ENCODE peak calls at places on chromosomes 4 and X, in nine cellular contexts. One of them, this sample, is unnamed.

GRCh38 chr4:101282076-101282844 is 65.1 kb downstream of the PPP3CA start:
- DNase-seq in fibroblast of mammary gland: no peak
- DNase-seq in T47D: no peak
- DNase-seq in brain microvascular endothelial cell: no peak
- DNase-seq in T-helper 9 cell: no peak
- DNase-seq in activated T-cell treated with anti-CD3 and anti-CD28 coated beads for 24 hours: no peak
- DNase-seq in fibroblast of the aortic adventitia: no peak
- DNase-seq in fibroblast of pulmonary artery: no peak
- DNase-seq in NCI-H1436: no peak
- DNase-seq in this sample: no peak

GRCh38 chr4:98447648-98448047 is 186.5 kb downstream of the RAP1GDS1 start:
- DNase-seq in fibroblast of mammary gland: no peak
- DNase-seq in T47D: no peak
- DNase-seq in brain microvascular endothelial cell: no peak
- DNase-seq in T-helper 9 cell: no peak
- DNase-seq in activated T-cell treated with anti-CD3 and anti-CD28 coated beads for 24 hours: no peak
- DNase-seq in fibroblast of the aortic adventitia: no peak
- DNase-seq in fibroblast of pulmonary artery: no peak
- DNase-seq in NCI-H1436: no peak
- DNase-seq in this sample: no peak

GRCh38 chrX:149540621-149541520 is at the start of gene EOLA1:
- DNase-seq in fibroblast of mammary gland: peak
- DNase-seq in T47D: peak
- DNase-seq in brain microvascular endothelial cell: peak
- DNase-seq in T-helper 9 cell: peak
- DNase-seq in activated T-cell treated with anti-CD3 and anti-CD28 coated beads for 24 hours: peak
- DNase-seq in fibroblast of the aortic adventitia: peak
- DNase-seq in fibroblast of pulmonary artery: peak
- DNase-seq in NCI-H1436: peak
- DNase-seq in this sample: peak

GRCh38 chrX:149825424-149825823 is 43.7 kb downstream of the MAGEA9 start:
- DNase-seq in fibroblast of mammary gland: peak
- DNase-seq in T47D: no peak
- DNase-seq in brain microvascular endothelial cell: peak
- DNase-seq in T-helper 9 cell: peak
- DNase-seq in activated T-cell treated with anti-CD3 and anti-CD28 coated beads for 24 hours: peak
- DNase-seq in fibroblast of the aortic adventitia: peak
- DNase-seq in fibroblast of pulmonary artery: peak
- DNase-seq in NCI-H1436: peak
- DNase-seq in this sample: peak

GRCh38 chr4:155676430-155676825 is 9.8 kb downstream of the GUCY1A1 start:
- DNase-seq in fibroblast of mammary gland: no peak
- DNase-seq in T47D: no peak
- DNase-seq in brain microvascular endothelial cell: no peak
- DNase-seq in T-helper 9 cell: no peak
- DNase-seq in activated T-cell treated with anti-CD3 and anti-CD28 coated beads for 24 hours: no peak
- DNase-seq in fibroblast of the aortic adventitia: no peak
- DNase-seq in fibroblast of pulmonary artery: no peak
- DNase-seq in NCI-H1436: no peak
- DNase-seq in this sample: no peak

GRCh38 chr4:40747436-40747835 is 2.3 kb upstream of the NSUN7 start:
- DNase-seq in fibroblast of mammary gland: no peak
- DNase-seq in T47D: no peak
- DNase-seq in brain microvascular endothelial cell: no peak
- DNase-seq in T-helper 9 cell: no peak
- DNase-seq in activated T-cell treated with anti-CD3 and anti-CD28 coated beads for 24 hours: no peak
- DNase-seq in fibroblast of the aortic adventitia: no peak
- DNase-seq in fibroblast of pulmonary artery: no peak
- DNase-seq in NCI-H1436: no peak
- DNase-seq in this sample: no peak

GRCh38 chr4:155564086-155564485 is 102.6 kb upstream of the GUCY1A1 start:
- DNase-seq in fibroblast of mammary gland: no peak
- DNase-seq in T47D: no peak
- DNase-seq in brain microvascular endothelial cell: no peak
- DNase-seq in T-helper 9 cell: no peak
- DNase-seq in activated T-cell treated with anti-CD3 and anti-CD28 coated beads for 24 hours: no peak
- DNase-seq in fibroblast of the aortic adventitia: no peak
- DNase-seq in fibroblast of pulmonary artery: no peak
- DNase-seq in NCI-H1436: no peak
- DNase-seq in this sample: no peak

GRCh38 chrX:119240356-119240755 is 4.3 kb downstream of the PGRMC1 start:
- DNase-seq in fibroblast of mammary gland: peak
- DNase-seq in T47D: no peak
- DNase-seq in brain microvascular endothelial cell: peak
- DNase-seq in T-helper 9 cell: no peak
- DNase-seq in activated T-cell treated with anti-CD3 and anti-CD28 coated beads for 24 hours: no peak
- DNase-seq in fibroblast of the aortic adventitia: peak
- DNase-seq in fibroblast of pulmonary artery: peak
- DNase-seq in NCI-H1436: no peak
- DNase-seq in this sample: no peak

GRCh38 chrX:33183366-33183765 is 28.0 kb downstream of the DMD start:
- DNase-seq in fibroblast of mammary gland: peak
- DNase-seq in T47D: no peak
- DNase-seq in brain microvascular endothelial cell: peak
- DNase-seq in T-helper 9 cell: no peak
- DNase-seq in activated T-cell treated with anti-CD3 and anti-CD28 coated beads for 24 hours: no peak
- DNase-seq in fibroblast of the aortic adventitia: peak
- DNase-seq in fibroblast of pulmonary artery: peak
- DNase-seq in NCI-H1436: no peak
- DNase-seq in this sample: peak

GRCh38 chr4:37742149-37742548 is 56.0 kb upstream of the RELL1 start:
- DNase-seq in fibroblast of mammary gland: no peak
- DNase-seq in T47D: peak
- DNase-seq in brain microvascular endothelial cell: no peak
- DNase-seq in T-helper 9 cell: no peak
- DNase-seq in activated T-cell treated with anti-CD3 and anti-CD28 coated beads for 24 hours: no peak
- DNase-seq in fibroblast of the aortic adventitia: no peak
- DNase-seq in fibroblast of pulmonary artery: no peak
- DNase-seq in NCI-H1436: no peak
- DNase-seq in this sample: no peak

GRCh38 chr4:73698217-73698616 is 42.2 kb upstream of the CXCL8 start:
- DNase-seq in fibroblast of mammary gland: peak
- DNase-seq in T47D: no peak
- DNase-seq in brain microvascular endothelial cell: no peak
- DNase-seq in T-helper 9 cell: no peak
- DNase-seq in activated T-cell treated with anti-CD3 and anti-CD28 coated beads for 24 hours: no peak
- DNase-seq in fibroblast of the aortic adventitia: peak
- DNase-seq in fibroblast of pulmonary artery: peak
- DNase-seq in NCI-H1436: no peak
- DNase-seq in this sample: no peak

GRCh38 chr4:131427000-131427399 is 1722.1 kb upstream of the PCDH10 start:
- DNase-seq in fibroblast of mammary gland: no peak
- DNase-seq in T47D: no peak
- DNase-seq in brain microvascular endothelial cell: no peak
- DNase-seq in T-helper 9 cell: no peak
- DNase-seq in activated T-cell treated with anti-CD3 and anti-CD28 coated beads for 24 hours: no peak
- DNase-seq in fibroblast of the aortic adventitia: no peak
- DNase-seq in fibroblast of pulmonary artery: no peak
- DNase-seq in NCI-H1436: no peak
- DNase-seq in this sample: no peak

GRCh38 chrX:55839480-55839879 is 121.9 kb downstream of the RRAGB start:
- DNase-seq in fibroblast of mammary gland: no peak
- DNase-seq in T47D: no peak
- DNase-seq in brain microvascular endothelial cell: no peak
- DNase-seq in T-helper 9 cell: no peak
- DNase-seq in activated T-cell treated with anti-CD3 and anti-CD28 coated beads for 24 hours: no peak
- DNase-seq in fibroblast of the aortic adventitia: no peak
- DNase-seq in fibroblast of pulmonary artery: no peak
- DNase-seq in NCI-H1436: no peak
- DNase-seq in this sample: peak

GRCh38 chr4:151674804-151675290 is 86.0 kb downstream of the GATB start:
- DNase-seq in fibroblast of mammary gland: peak
- DNase-seq in T47D: no peak
- DNase-seq in brain microvascular endothelial cell: no peak
- DNase-seq in T-helper 9 cell: no peak
- DNase-seq in activated T-cell treated with anti-CD3 and anti-CD28 coated beads for 24 hours: no peak
- DNase-seq in fibroblast of the aortic adventitia: peak
- DNase-seq in fibroblast of pulmonary artery: peak
- DNase-seq in NCI-H1436: no peak
- DNase-seq in this sample: no peak

GRCh38 chrX:17474892-17475291 is 99.9 kb downstream of the NHS start:
- DNase-seq in fibroblast of mammary gland: peak
- DNase-seq in T47D: no peak
- DNase-seq in brain microvascular endothelial cell: peak
- DNase-seq in T-helper 9 cell: no peak
- DNase-seq in activated T-cell treated with anti-CD3 and anti-CD28 coated beads for 24 hours: no peak
- DNase-seq in fibroblast of the aortic adventitia: peak
- DNase-seq in fibroblast of pulmonary artery: peak
- DNase-seq in NCI-H1436: no peak
- DNase-seq in this sample: no peak

GRCh38 chrX:10597871-10598270 is 22.5 kb downstream of the MID1 start:
- DNase-seq in fibroblast of mammary gland: peak
- DNase-seq in T47D: peak
- DNase-seq in brain microvascular endothelial cell: peak
- DNase-seq in T-helper 9 cell: no peak
- DNase-seq in activated T-cell treated with anti-CD3 and anti-CD28 coated beads for 24 hours: no peak
- DNase-seq in fibroblast of the aortic adventitia: no peak
- DNase-seq in fibroblast of pulmonary artery: peak
- DNase-seq in NCI-H1436: no peak
- DNase-seq in this sample: peak

GRCh38 chr4:148054275-148054674 is 322.4 kb downstream of the ARHGAP10 start:
- DNase-seq in fibroblast of mammary gland: no peak
- DNase-seq in T47D: no peak
- DNase-seq in brain microvascular endothelial cell: peak
- DNase-seq in T-helper 9 cell: no peak
- DNase-seq in activated T-cell treated with anti-CD3 and anti-CD28 coated beads for 24 hours: no peak
- DNase-seq in fibroblast of the aortic adventitia: no peak
- DNase-seq in fibroblast of pulmonary artery: no peak
- DNase-seq in NCI-H1436: peak
- DNase-seq in this sample: no peak

GRCh38 chrX:64176876-64177275 is 28.6 kb downstream of the AMER1 start:
- DNase-seq in fibroblast of mammary gland: peak
- DNase-seq in T47D: no peak
- DNase-seq in brain microvascular endothelial cell: no peak
- DNase-seq in T-helper 9 cell: no peak
- DNase-seq in activated T-cell treated with anti-CD3 and anti-CD28 coated beads for 24 hours: no peak
- DNase-seq in fibroblast of the aortic adventitia: peak
- DNase-seq in fibroblast of pulmonary artery: peak
- DNase-seq in NCI-H1436: no peak
- DNase-seq in this sample: no peak

GRCh38 chr4:6507345-6507744 is 34.9 kb upstream of the PPP2R2C start:
- DNase-seq in fibroblast of mammary gland: no peak
- DNase-seq in T47D: no peak
- DNase-seq in brain microvascular endothelial cell: no peak
- DNase-seq in T-helper 9 cell: no peak
- DNase-seq in activated T-cell treated with anti-CD3 and anti-CD28 coated beads for 24 hours: no peak
- DNase-seq in fibroblast of the aortic adventitia: no peak
- DNase-seq in fibroblast of pulmonary artery: no peak
- DNase-seq in NCI-H1436: no peak
- DNase-seq in this sample: no peak

GRCh38 chrX:130623508-130623907 is 221.7 kb downstream of the RBMX2 start:
- DNase-seq in fibroblast of mammary gland: no peak
- DNase-seq in T47D: no peak
- DNase-seq in brain microvascular endothelial cell: no peak
- DNase-seq in T-helper 9 cell: no peak
- DNase-seq in activated T-cell treated with anti-CD3 and anti-CD28 coated beads for 24 hours: no peak
- DNase-seq in fibroblast of the aortic adventitia: no peak
- DNase-seq in fibroblast of pulmonary artery: no peak
- DNase-seq in NCI-H1436: no peak
- DNase-seq in this sample: no peak

GRCh38 chr4:99763635-99764101 is 53.0 kb upstream of the DAPP1 start:
- DNase-seq in fibroblast of mammary gland: peak
- DNase-seq in T47D: no peak
- DNase-seq in brain microvascular endothelial cell: peak
- DNase-seq in T-helper 9 cell: no peak
- DNase-seq in activated T-cell treated with anti-CD3 and anti-CD28 coated beads for 24 hours: peak
- DNase-seq in fibroblast of the aortic adventitia: peak
- DNase-seq in fibroblast of pulmonary artery: peak
- DNase-seq in NCI-H1436: no peak
- DNase-seq in this sample: peak

GRCh38 chr4:106316773-106317409 is 541 bp downstream of the AIMP1 start:
- DNase-seq in fibroblast of mammary gland: peak
- DNase-seq in T47D: no peak
- DNase-seq in brain microvascular endothelial cell: peak
- DNase-seq in T-helper 9 cell: no peak
- DNase-seq in activated T-cell treated with anti-CD3 and anti-CD28 coated beads for 24 hours: no peak
- DNase-seq in fibroblast of the aortic adventitia: no peak
- DNase-seq in fibroblast of pulmonary artery: peak
- DNase-seq in NCI-H1436: no peak
- DNase-seq in this sample: peak

GRCh38 chrX:73214366-73215094 is at the start of gene NAP1L2:
- DNase-seq in fibroblast of mammary gland: peak
- DNase-seq in T47D: peak
- DNase-seq in brain microvascular endothelial cell: no peak
- DNase-seq in T-helper 9 cell: no peak
- DNase-seq in activated T-cell treated with anti-CD3 and anti-CD28 coated beads for 24 hours: peak
- DNase-seq in fibroblast of the aortic adventitia: peak
- DNase-seq in fibroblast of pulmonary artery: peak
- DNase-seq in NCI-H1436: no peak
- DNase-seq in this sample: no peak

GRCh38 chr4:170884965-170885583 is 795.3 kb upstream of the AADAT start:
- DNase-seq in fibroblast of mammary gland: peak
- DNase-seq in T47D: no peak
- DNase-seq in brain microvascular endothelial cell: no peak
- DNase-seq in T-helper 9 cell: no peak
- DNase-seq in activated T-cell treated with anti-CD3 and anti-CD28 coated beads for 24 hours: no peak
- DNase-seq in fibroblast of the aortic adventitia: no peak
- DNase-seq in fibroblast of pulmonary artery: no peak
- DNase-seq in NCI-H1436: no peak
- DNase-seq in this sample: no peak

GRCh38 chrX:119672252-119672825 is 20.6 kb downstream of the SEPTIN6 start:
- DNase-seq in fibroblast of mammary gland: peak
- DNase-seq in T47D: no peak
- DNase-seq in brain microvascular endothelial cell: no peak
- DNase-seq in T-helper 9 cell: no peak
- DNase-seq in activated T-cell treated with anti-CD3 and anti-CD28 coated beads for 24 hours: no peak
- DNase-seq in fibroblast of the aortic adventitia: no peak
- DNase-seq in fibroblast of pulmonary artery: peak
- DNase-seq in NCI-H1436: peak
- DNase-seq in this sample: no peak

GRCh38 chr4:177442623-177443155 is 452 bp upstream of the AGA start:
- DNase-seq in fibroblast of mammary gland: peak
- DNase-seq in T47D: peak
- DNase-seq in brain microvascular endothelial cell: no peak
- DNase-seq in T-helper 9 cell: no peak
- DNase-seq in activated T-cell treated with anti-CD3 and anti-CD28 coated beads for 24 hours: peak
- DNase-seq in fibroblast of the aortic adventitia: no peak
- DNase-seq in fibroblast of pulmonary artery: peak
- DNase-seq in NCI-H1436: peak
- DNase-seq in this sample: peak

GRCh38 chrX:39416547-39417262 is 615.4 kb downstream of the MID1IP1 start:
- DNase-seq in fibroblast of mammary gland: no peak
- DNase-seq in T47D: no peak
- DNase-seq in brain microvascular endothelial cell: no peak
- DNase-seq in T-helper 9 cell: no peak
- DNase-seq in activated T-cell treated with anti-CD3 and anti-CD28 coated beads for 24 hours: no peak
- DNase-seq in fibroblast of the aortic adventitia: no peak
- DNase-seq in fibroblast of pulmonary artery: no peak
- DNase-seq in NCI-H1436: peak
- DNase-seq in this sample: no peak

GRCh38 chrX:48989483-48989882 is 12.6 kb downstream of the GRIPAP1 start:
- DNase-seq in fibroblast of mammary gland: no peak
- DNase-seq in T47D: no peak
- DNase-seq in brain microvascular endothelial cell: no peak
- DNase-seq in T-helper 9 cell: no peak
- DNase-seq in activated T-cell treated with anti-CD3 and anti-CD28 coated beads for 24 hours: no peak
- DNase-seq in fibroblast of the aortic adventitia: no peak
- DNase-seq in fibroblast of pulmonary artery: peak
- DNase-seq in NCI-H1436: no peak
- DNase-seq in this sample: no peak

GRCh38 chrX:154036513-154036912 is 16.8 kb upstream of the IRAK1 start:
- DNase-seq in fibroblast of mammary gland: no peak
- DNase-seq in T47D: no peak
- DNase-seq in brain microvascular endothelial cell: no peak
- DNase-seq in T-helper 9 cell: no peak
- DNase-seq in activated T-cell treated with anti-CD3 and anti-CD28 coated beads for 24 hours: no peak
- DNase-seq in fibroblast of the aortic adventitia: no peak
- DNase-seq in fibroblast of pulmonary artery: no peak
- DNase-seq in NCI-H1436: no peak
- DNase-seq in this sample: no peak

GRCh38 chrX:41449615-41450014 is 2.5 kb downstream of the NYX start:
- DNase-seq in fibroblast of mammary gland: peak
- DNase-seq in T47D: no peak
- DNase-seq in brain microvascular endothelial cell: no peak
- DNase-seq in T-helper 9 cell: no peak
- DNase-seq in activated T-cell treated with anti-CD3 and anti-CD28 coated beads for 24 hours: no peak
- DNase-seq in fibroblast of the aortic adventitia: peak
- DNase-seq in fibroblast of pulmonary artery: no peak
- DNase-seq in NCI-H1436: peak
- DNase-seq in this sample: no peak

GRCh38 chrX:76026292-76026691 is 146.6 kb upstream of the PBDC1 start:
- DNase-seq in fibroblast of mammary gland: no peak
- DNase-seq in T47D: no peak
- DNase-seq in brain microvascular endothelial cell: no peak
- DNase-seq in T-helper 9 cell: no peak
- DNase-seq in activated T-cell treated with anti-CD3 and anti-CD28 coated beads for 24 hours: no peak
- DNase-seq in fibroblast of the aortic adventitia: no peak
- DNase-seq in fibroblast of pulmonary artery: no peak
- DNase-seq in NCI-H1436: no peak
- DNase-seq in this sample: no peak